ENCODE peak calls at places on chromosomes 1 and 21, in six cellular contexts. R, K, W, O, I and E are unnamed samples.

GRCh38 chr1:161020573-161021167 is at the start of gene F11R:
- DNase-seq in R (peak), K (peak), I (no peak), O (no peak), W (peak), E (no peak)

GRCh38 chr1:202192770-202193613 is 607 bp upstream of the LGR6 start:
- DNase-seq in W (peak), R (no peak), I (peak), O (peak), K (no peak), E (no peak)

GRCh38 chr1:63981408-63981773 is 207.6 kb downstream of the ROR1 start:
- DNase-seq in I (no peak), W (peak), R (no peak), K (peak), O (no peak), E (no peak)

GRCh38 chr1:76867342-76868130 is at the start of gene ST6GALNAC5:
- DNase-seq in K (peak), W (peak), R (no peak), O (peak), I (no peak), E (peak)

GRCh38 chr1:27630859-27631491 is 4.0 kb downstream of the FGR start:
- DNase-seq in K (no peak), O (no peak), I (no peak), W (no peak), R (peak), E (no peak)

GRCh38 chr21:37071561-37072238 is 1.2 kb downstream of the PIGP start:
- DNase-seq in W (peak), K (peak), O (peak), R (peak), I (peak), E (no peak)

GRCh38 chr1:78622548-78622947 is 2.3 kb downstream of the IFI44L start:
- DNase-seq in I (no peak), R (no peak), W (no peak), K (no peak), O (no peak), E (no peak)

GRCh38 chr1:117014209-117014608 is 12.6 kb downstream of the CD101 start:
- DNase-seq in R (no peak), O (no peak), K (peak), W (peak), I (peak), E (no peak)

GRCh38 chr1:169105434-169106094 is 926 bp upstream of the ATP1B1 start:
- DNase-seq in K (peak), I (no peak), O (no peak), R (peak), W (peak), E (peak)

GRCh38 chr1:43554444-43554992 is 23.8 kb downstream of the PTPRF start:
- DNase-seq in W (peak), I (peak), O (peak), K (peak), R (no peak), E (no peak)

GRCh38 chr1:203505526-203506189 is 11.7 kb downstream of the OPTC start:
- DNase-seq in I (no peak), R (no peak), K (no peak), O (peak), W (no peak), E (no peak)

GRCh38 chr1:41238311-41239094 is 3.6 kb downstream of the SCMH1 start:
- DNase-seq in R (no peak), O (peak), K (peak), I (no peak), W (peak), E (no peak)
- H3K27ac ChIP-seq in R (no peak), O (no peak), K (no peak), I (no peak), W (peak), E (no peak)

DNA sequence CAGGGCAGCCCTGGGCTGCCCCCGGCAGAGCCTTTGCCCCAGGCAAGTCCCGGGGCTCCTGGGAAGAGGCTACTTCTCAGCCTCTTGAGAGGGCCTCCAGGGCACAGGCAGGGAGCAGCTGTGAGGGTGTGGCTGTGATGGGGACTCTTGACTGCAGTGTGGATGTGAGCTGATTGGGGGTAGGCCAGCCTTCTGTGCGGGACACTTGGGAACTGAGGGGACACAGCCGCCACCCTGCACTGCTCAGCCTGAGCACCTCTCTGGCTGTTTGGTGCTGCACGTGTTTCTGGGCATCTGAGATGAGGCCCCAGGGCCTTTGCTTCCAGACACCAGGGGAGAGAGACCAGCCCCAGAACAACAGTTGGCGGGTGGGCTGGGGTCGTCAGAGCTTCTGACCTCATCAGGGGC is 62.1 kb downstream of the SKI start:
- DNase-seq in W (no peak), R (no peak), K (no peak), I (no peak), O (no peak), E (no peak)
- H3K27ac ChIP-seq in W (no peak), R (peak), K (peak), I (peak), O (peak), E (no peak)

GRCh38 chr21:46126321-46127238 is 28.7 kb downstream of the COL6A2 start:
- DNase-seq in K (no peak), O (no peak), I (no peak), R (peak), W (no peak), E (no peak)

GRCh38 chr21:46124083-46124925 is 26.4 kb downstream of the COL6A2 start:
- DNase-seq in I (no peak), R (peak), W (no peak), K (no peak), O (no peak), E (no peak)

GRCh38 chr21:46127239-46128105 is 27.9 kb downstream of the FTCD start:
- DNase-seq in K (no peak), I (no peak), R (no peak), W (no peak), O (no peak), E (no peak)

GRCh38 chr21:46124926-46125845 is 27.3 kb downstream of the COL6A2 start:
- DNase-seq in R (peak), I (no peak), K (no peak), W (no peak), O (no peak), E (no peak)

DNA sequence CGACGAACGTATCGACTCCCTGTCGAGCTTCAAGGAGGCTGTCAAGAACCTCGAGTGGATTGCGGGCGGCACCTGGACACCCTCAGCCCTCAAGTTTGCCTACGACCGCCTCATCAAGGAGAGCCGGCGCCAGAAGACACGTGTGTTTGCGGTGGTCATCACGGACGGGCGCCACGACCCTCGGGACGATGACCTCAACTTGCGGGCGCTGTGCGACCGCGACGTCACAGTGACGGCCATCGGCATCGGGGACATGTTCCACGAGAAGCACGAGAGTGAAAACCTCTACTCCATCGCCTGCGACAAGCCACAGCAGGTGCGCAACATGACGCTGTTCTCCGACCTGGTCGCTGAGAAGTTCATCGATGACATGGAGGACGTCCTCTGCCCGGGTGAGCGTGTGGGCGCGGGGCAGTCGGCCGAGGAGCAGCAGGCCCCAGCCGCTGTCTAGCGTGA is 28.0 kb downstream of the COL6A2 start:
- DNase-seq in W (no peak), O (no peak), R (peak), K (no peak), I (no peak), E (no peak)
- H3K27ac ChIP-seq in W (no peak), O (no peak), R (no peak), K (no peak), I (no peak), E (no peak)

GRCh38 chr1:237124856-237125462 is 83.0 kb downstream of the RYR2 start:
- DNase-seq in W (peak), K (no peak), R (no peak), O (no peak), I (no peak), E (no peak)

GRCh38 chr1:237115035-237115434 is 73.1 kb downstream of the RYR2 start:
- DNase-seq in O (no peak), K (no peak), R (no peak), I (no peak), W (no peak), E (no peak)

GRCh38 chr1:237120683-237121082 is 78.7 kb downstream of the RYR2 start:
- DNase-seq in K (no peak), I (no peak), O (no peak), R (no peak), W (no peak), E (no peak)

GRCh38 chr1:237119091-237119490 is 77.1 kb downstream of the RYR2 start:
- DNase-seq in K (no peak), O (no peak), I (no peak), W (no peak), R (no peak), E (no peak)
- H3K27ac ChIP-seq in K (no peak), O (no peak), I (no peak), W (no peak), R (no peak), E (no peak)

GRCh38 chr1:72357411-72357810 is 75.1 kb upstream of the NEGR1 start:
- DNase-seq in O (peak), R (no peak), K (peak), W (peak), I (no peak), E (no peak)
- H3K27ac ChIP-seq in O (no peak), R (no peak), K (no peak), W (no peak), I (no peak), E (no peak)

GRCh38 chr1:54136963-54137531 is 15.8 kb downstream of the CDCP2 start:
- DNase-seq in K (no peak), R (no peak), I (no peak), O (no peak), W (no peak), E (no peak)

GRCh38 chr1:54136269-54136896 is 16.4 kb downstream of the CDCP2 start:
- DNase-seq in K (no peak), W (no peak), R (no peak), I (no peak), O (no peak), E (no peak)

GRCh38 chr1:54137532-54138061 is 15.2 kb downstream of the CDCP2 start:
- DNase-seq in O (peak), R (no peak), W (peak), I (peak), K (no peak), E (no peak)

GRCh38 chr1:54134301-54134700 is 18.5 kb downstream of the CDCP2 start:
- DNase-seq in K (no peak), W (no peak), R (no peak), I (no peak), O (no peak), E (no peak)

GRCh38 chr1:54135436-54136120 is 17.2 kb downstream of the CDCP2 start:
- DNase-seq in O (peak), K (no peak), R (no peak), I (no peak), W (no peak), E (no peak)
- H3K27ac ChIP-seq in O (peak), K (no peak), R (no peak), I (no peak), W (no peak), E (no peak)

GRCh38 chr1:155833665-155834295 is 23.2 kb downstream of the GON4L start:
- DNase-seq in I (no peak), W (no peak), K (no peak), O (no peak), R (no peak), E (no peak)
- H3K27ac ChIP-seq in I (peak), W (no peak), K (no peak), O (no peak), R (no peak), E (no peak)

GRCh38 chr1:56453722-56454078 is 125.7 kb downstream of the PLPP3 start:
- DNase-seq in W (no peak), K (no peak), O (no peak), I (no peak), R (no peak), E (no peak)

GRCh38 chr1:56453016-56453721 is 126.2 kb downstream of the PLPP3 start:
- DNase-seq in O (no peak), R (peak), I (no peak), W (no peak), K (no peak), E (no peak)

GRCh38 chr1:56452027-56453011 is 127.0 kb downstream of the PLPP3 start:
- DNase-seq in K (no peak), R (peak), W (no peak), I (no peak), O (no peak), E (no peak)

GRCh38 chr1:56450004-56450666 is 129.2 kb downstream of the PLPP3 start:
- DNase-seq in W (no peak), O (no peak), I (no peak), K (no peak), R (no peak), E (no peak)

GRCh38 chr1:56451491-56451890 is 127.9 kb downstream of the PLPP3 start:
- DNase-seq in W (no peak), R (no peak), K (no peak), I (no peak), O (no peak), E (no peak)
- H3K27ac ChIP-seq in W (no peak), R (no peak), K (no peak), I (no peak), O (no peak), E (no peak)

DNA sequence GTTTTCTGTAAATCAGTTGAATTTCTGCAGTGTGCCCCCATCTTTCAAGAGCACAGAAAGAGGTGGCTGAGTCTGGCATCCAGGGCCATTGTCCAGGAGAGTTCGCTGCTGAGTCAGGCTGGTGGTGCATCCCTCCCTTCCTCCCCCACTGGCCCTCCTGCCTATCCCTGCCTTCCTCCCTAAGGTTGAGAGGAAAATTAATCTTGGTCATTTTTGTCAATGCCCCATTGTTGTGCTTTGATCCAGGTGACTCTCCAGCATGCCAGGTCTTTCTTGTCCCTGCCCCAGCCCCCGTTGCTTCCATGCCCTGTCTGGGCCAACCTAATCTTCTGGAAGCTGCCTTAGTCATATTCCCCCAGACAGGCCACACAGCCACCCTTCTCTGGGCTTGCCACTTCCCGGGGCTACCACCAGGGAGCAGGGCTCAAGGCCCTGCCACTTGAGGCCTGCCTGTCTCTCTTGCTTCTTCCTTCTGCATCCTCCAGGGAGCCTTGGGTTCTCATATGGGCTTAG is 26.6 kb downstream of the PROK1 start:
- DNase-seq in I (no peak), R (no peak), K (no peak), O (no peak), W (no peak), E (no peak)
- H3K27ac ChIP-seq in I (no peak), R (no peak), K (peak), O (no peak), W (peak), E (no peak)